ENCODE peak calls at places on chromosomes 1 and 21, in five cellular contexts. J is AG10803, N is AG04450, W is thoracic aorta, P is pancreas. X is an unnamed sample.
A peak's percentile ranks its signal among the peaks of the same experiment; 100 is the strongest.

GRCh38 chr1:192439373-192440025 is 122.7 kb downstream of the RGS21 start:
- DNase-seq in P (no peak), J (peak; percentile 1), N (peak; percentile 63), W (no peak), X (no peak)

GRCh38 chr1:177053648-177054047 is 110.9 kb downstream of the ASTN1 start:
- DNase-seq in P (no peak), W (no peak), N (no peak), J (no peak), X (no peak)

GRCh38 chr21:41615613-41616012 is 107.7 kb upstream of the TMPRSS2 start:
- DNase-seq in N (peak; percentile 94), P (no peak), J (peak; percentile 100), W (no peak), X (no peak)

GRCh38 chr1:204460346-204460745 is 34.3 kb downstream of the PIK3C2B start:
- DNase-seq in J (no peak), P (no peak), W (no peak), N (no peak), X (no peak)

GRCh38 chr1:201023517-201023902 is at the start of gene KIF21B:
- DNase-seq in N (no peak), W (peak; percentile 27), P (peak; percentile 90), J (peak; percentile 13), X (peak; percentile 97)

GRCh38 chr1:199868777-199869176 is 158.7 kb upstream of the NR5A2 start:
- DNase-seq in W (no peak), P (no peak), J (no peak), N (no peak), X (no peak)

GRCh38 chr1:112955678-112956502 is at the start of gene SLC16A1:
- DNase-seq in J (peak; percentile 93), W (peak; percentile 82), P (peak; percentile 89), N (peak; percentile 87), X (peak; percentile 95)

GRCh38 chr1:116329524-116330341 is 43.3 kb upstream of the ATP1A1 start:
- DNase-seq in N (no peak), P (no peak), W (no peak), J (no peak), X (no peak)

GRCh38 chr1:193794239-193794638 is 607.8 kb upstream of the B3GALT2 start:
- DNase-seq in W (no peak), J (no peak), P (no peak), N (no peak), X (no peak)

GRCh38 chr1:201958348-201958747 is 3.0 kb downstream of the TIMM17A start:
- DNase-seq in P (no peak), W (no peak), J (no peak), N (no peak), X (no peak)

GRCh38 chr1:48234086-48234485 is 11.6 kb downstream of the SLC5A9 start:
- DNase-seq in N (no peak), J (no peak), P (no peak), W (no peak), X (no peak)

GRCh38 chr1:16677552-16678423 is 11.0 kb upstream of the RNU1-3 start:
- DNase-seq in N (peak; percentile 10), P (peak; percentile 60), W (no peak), J (peak; percentile 81), X (no peak)

GRCh38 chr1:110464340-110464739 is 13.4 kb downstream of the PROK1 start:
- DNase-seq in N (peak; percentile 39), W (no peak), J (peak; percentile 52), P (no peak), X (no peak)

GRCh38 chr1:24263211-24263610 is 55.9 kb upstream of the GRHL3 start:
- DNase-seq in P (no peak), N (no peak), W (no peak), J (no peak), X (no peak)

GRCh38 chr21:26595971-26596370 is 22.9 kb upstream of the CYYR1 start:
- DNase-seq in J (no peak), W (no peak), P (no peak), N (no peak), X (no peak)

GRCh38 chr1:232669981-232670763 is 40.2 kb upstream of the SIPA1L2 start:
- DNase-seq in N (no peak), W (no peak), J (no peak), P (no peak), X (no peak)

GRCh38 chr1:231045318-231045717 is 5.3 kb upstream of the FAM89A start:
- DNase-seq in J (no peak), P (no peak), N (no peak), W (no peak), X (no peak)

GRCh38 chr1:18941221-18942141 is 15.0 kb downstream of the IFFO2 start:
- DNase-seq in N (peak; percentile 85), W (no peak), J (peak; percentile 62), P (peak; percentile 56), X (no peak)

GRCh38 chr1:26993237-26994019 is at the start of gene TRNP1:
- DNase-seq in P (peak; percentile 92), J (peak; percentile 69), N (no peak), W (no peak), X (peak; percentile 92)

GRCh38 chr21:42434884-42435283 is 31.2 kb downstream of the UBASH3A start:
- DNase-seq in N (no peak), J (no peak), P (no peak), W (no peak), X (no peak)

GRCh38 chr1:156308078-156308477 is 9.0 kb upstream of the VHLL start:
- DNase-seq in J (peak; percentile 40), N (no peak), P (no peak), W (no peak), X (no peak)

GRCh38 chr1:114715952-114716303 is 643 bp downstream of the NRAS start:
- DNase-seq in J (peak; percentile 2), N (no peak), W (no peak), P (no peak), X (no peak)

GRCh38 chr1:31020007-31020790 is 45.3 kb downstream of the PUM1 start:
- DNase-seq in P (no peak), N (no peak), J (peak; percentile 34), W (no peak), X (no peak)

GRCh38 chr1:223000549-223001135 is 142.4 kb downstream of the TLR5 start:
- DNase-seq in N (no peak), J (no peak), P (no peak), W (no peak), X (no peak)

GRCh38 chr1:65412256-65412983 is 8.0 kb upstream of the LEPR start:
- DNase-seq in P (no peak), N (no peak), J (no peak), W (no peak), X (no peak)
- H3K4me3 ChIP-seq in P (no peak overlapping the region), N (no peak overlapping the region), J (no peak overlapping the region), W (no peak overlapping the region), X (no peak overlapping the region)

DNA sequence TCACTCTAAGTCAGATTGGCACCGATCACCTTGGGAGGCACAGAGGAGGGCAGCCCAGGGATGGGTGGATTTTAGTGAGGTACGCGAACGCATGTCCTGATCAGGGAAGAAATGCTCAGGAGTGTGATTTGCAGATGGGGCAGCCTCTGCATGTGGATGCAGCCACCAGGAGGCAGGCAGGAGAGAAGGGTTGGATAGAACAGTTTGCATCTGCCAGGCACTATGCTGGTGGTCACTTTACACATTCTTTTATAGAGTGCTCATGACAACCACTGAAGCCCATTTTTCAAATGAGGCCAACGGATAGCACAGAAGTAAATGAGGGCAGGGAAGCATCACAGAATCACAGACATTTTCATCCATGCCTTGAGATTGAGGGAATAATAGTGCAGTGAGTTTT is 5.7 kb downstream of the LAMB3 start:
- DNase-seq in W (no peak), N (no peak), J (peak; percentile 68), P (no peak), X (no peak)
- TF ChIP-seq CTCF in W (no peak), N (peak; percentile 59), J (peak; percentile 57), P (no peak), X (no peak)

DNA sequence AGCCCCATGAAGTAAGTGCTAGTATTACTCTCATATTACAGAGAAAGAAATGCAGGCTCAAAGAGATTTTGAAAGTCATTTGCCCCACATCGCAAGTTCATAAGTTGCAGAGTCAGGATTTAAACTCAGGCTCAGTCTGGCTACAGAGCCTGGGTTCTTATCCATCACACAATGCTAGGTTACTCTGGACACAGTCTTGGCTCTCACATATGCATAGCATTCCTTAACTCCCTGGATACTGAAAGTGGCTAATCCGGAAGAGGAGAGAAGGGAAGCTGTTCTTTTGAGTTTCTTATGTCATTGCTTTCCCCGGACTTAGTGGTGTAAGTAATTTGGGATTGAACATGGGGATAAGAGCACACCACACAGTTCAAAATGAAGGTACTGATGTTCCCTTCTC is 357.4 kb upstream of the PLXNA2 start:
- DNase-seq in N (no peak), P (no peak), J (peak; percentile 21), W (no peak), X (no peak)
- H3K4me3 ChIP-seq in N (no peak overlapping the region), P (no peak overlapping the region), J (no peak overlapping the region), W (peak overlapping the region; percentile 7), X (no peak overlapping the region)

GRCh38 chr1:59972216-59972924 is 45.8 kb upstream of the CYP2J2 start:
- DNase-seq in N (no peak), W (no peak), P (no peak), J (peak; percentile 79), X (no peak)

GRCh38 chr1:59967780-59968179 is 41.2 kb upstream of the CYP2J2 start:
- DNase-seq in W (no peak), P (no peak), N (no peak), J (no peak), X (no peak)

GRCh38 chr1:59973719-59974118 is 47.1 kb upstream of the CYP2J2 start:
- DNase-seq in J (no peak), P (no peak), W (no peak), N (no peak), X (no peak)

GRCh38 chr1:59967141-59967697 is 40.6 kb upstream of the CYP2J2 start:
- DNase-seq in P (no peak), W (no peak), J (no peak), N (no peak), X (no peak)

DNA sequence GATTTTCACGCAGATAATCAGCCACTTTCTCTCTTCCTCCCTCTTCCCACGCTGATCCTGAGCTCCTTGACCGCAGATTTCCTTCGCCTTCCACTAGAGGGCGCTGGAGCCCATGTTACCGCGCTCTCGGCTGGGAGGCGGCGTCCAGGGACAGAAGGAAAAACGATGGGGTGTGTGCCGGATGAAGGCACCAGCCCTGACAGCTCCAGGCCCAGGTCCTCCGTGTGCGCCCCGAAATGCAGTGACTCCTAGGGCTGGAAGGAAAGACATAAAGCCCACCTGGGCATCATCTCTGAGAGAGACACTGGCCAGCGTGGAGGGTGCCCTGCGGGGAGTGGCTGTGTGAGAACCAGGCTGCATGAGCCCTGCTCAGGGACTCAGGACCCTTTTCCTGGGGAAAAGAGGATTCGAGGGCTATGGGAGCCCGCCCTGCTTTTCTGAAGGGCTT is 44.9 kb upstream of the CYP2J2 start:
- DNase-seq in W (peak; percentile 36), N (no peak), P (peak; percentile 89), J (peak; percentile 56), X (peak; percentile 87)
- TF ChIP-seq CTCF in W (peak; percentile 94), N (peak; percentile 87), P (peak; percentile 86), J (peak; percentile 86), X (peak; percentile 84)

GRCh38 chr1:161175771-161176453 is 1.4 kb downstream of the B4GALT3 start:
- DNase-seq in J (no peak), P (no peak), W (no peak), N (no peak), X (no peak)
- H3K4me3 ChIP-seq in J (peak overlapping the region; percentile 98), P (peak overlapping the region; percentile 74), W (peak overlapping the region; percentile 82), N (no peak overlapping the region), X (no peak overlapping the region)

DNA sequence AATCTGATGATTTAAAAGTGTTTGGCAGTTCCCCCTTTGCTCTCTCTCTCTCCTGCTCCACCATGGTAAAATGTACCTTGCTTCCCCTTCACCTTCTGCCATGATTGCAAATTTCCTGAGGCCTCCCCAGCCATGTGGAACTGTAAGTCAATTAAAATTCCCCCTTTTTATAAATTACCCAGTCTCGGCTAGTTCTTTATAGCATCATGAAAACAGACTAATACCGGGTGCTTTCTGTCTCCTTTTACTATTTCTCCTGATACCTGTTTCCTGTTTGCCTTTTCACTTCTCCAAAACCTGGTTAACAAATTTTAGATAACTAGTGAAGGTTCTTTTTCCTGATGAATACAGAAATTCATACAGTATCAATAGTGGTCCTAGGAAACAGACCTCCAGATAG is 1670.3 kb downstream of the MRPL39 start:
- DNase-seq in W (no peak), N (no peak), J (no peak), P (no peak), X (no peak)
- TF ChIP-seq CTCF in W (no peak), N (no peak), J (no peak), P (no peak), X (no peak)